ENCODE peak calls at places on chromosomes 16 and 17, in four cellular contexts. H is fibroblast of pulmonary artery, G is cardiac muscle cell, Q is IMR-90. K is an unnamed sample.

GRCh38 chr16:11688520-11688886 is 20.2 kb downstream of the SNN start:
- DNase-seq in G (no peak), H (no peak), Q (no peak), K (no peak)

GRCh38 chr16:22144520-22144919 is 17.8 kb upstream of the SDR42E2 start:
- DNase-seq in H (no peak), Q (no peak), G (no peak), K (no peak)

GRCh38 chr16:85437161-85438052 is 175.7 kb upstream of the GSE1 start:
- DNase-seq in G (peak), H (no peak), Q (no peak), K (no peak)

GRCh38 chr16:3819741-3820724 is 60.5 kb downstream of the CREBBP start:
- DNase-seq in H (peak), Q (peak), G (peak), K (no peak)

GRCh38 chr17:7613769-7614421 is 802 bp downstream of the FXR2 start:
- DNase-seq in G (peak), H (no peak), Q (peak), K (no peak)

GRCh38 chr16:69448470-69449193 is 24.2 kb downstream of the CYB5B start:
- DNase-seq in Q (peak), G (peak), H (peak), K (no peak)

GRCh38 chr17:65564793-65565192 is 3.3 kb upstream of the AXIN2 start:
- DNase-seq in Q (peak), G (peak), H (peak), K (no peak)

GRCh38 chr17:47802341-47803022 is 19.1 kb downstream of the OSBPL7 start:
- DNase-seq in Q (peak), G (peak), H (peak), K (no peak)

GRCh38 chr17:49497147-49498036 is 2.3 kb downstream of the NGFR start:
- DNase-seq in G (no peak), H (no peak), Q (peak), K (peak)

GRCh38 chr17:80890551-80890930 is 101.1 kb upstream of the CHMP6 start:
- DNase-seq in G (no peak), H (no peak), Q (no peak), K (no peak)

GRCh38 chr17:10278218-10278617 is 79.8 kb upstream of the GAS7 start:
- DNase-seq in H (no peak), Q (no peak), G (peak), K (no peak)

GRCh38 chr16:84665843-84666242 is 17.5 kb downstream of the KLHL36 start:
- DNase-seq in Q (no peak), G (no peak), H (no peak), K (no peak)

GRCh38 chr17:68288804-68289203 is 2.1 kb downstream of the SLC16A6 start:
- DNase-seq in Q (no peak), G (no peak), H (no peak), K (no peak)

GRCh38 chr17:63859257-63859656 is 14.2 kb downstream of the CSH2 start:
- DNase-seq in H (no peak), G (no peak), Q (no peak), K (no peak)

GRCh38 chr17:45923511-45924268 is 29.3 kb downstream of the MAPT start:
- DNase-seq in H (peak), G (peak), Q (peak), K (no peak)

GRCh38 chr16:48603647-48604376 is 6.2 kb downstream of the N4BP1 start:
- DNase-seq in H (no peak), G (no peak), Q (no peak), K (no peak)

GRCh38 chr17:10063730-10064221 is 134.6 kb downstream of the GAS7 start:
- DNase-seq in H (no peak), G (peak), Q (peak), K (no peak)

GRCh38 chr16:56609463-56609921 is 1.1 kb downstream of the MT2A start:
- DNase-seq in Q (peak), H (peak), G (peak), K (no peak)

GRCh38 chr17:3979276-3979583 is 15.0 kb upstream of the ATP2A3 start:
- DNase-seq in Q (no peak), H (no peak), G (no peak), K (no peak)

GRCh38 chr17:61015966-61016365 is 338.3 kb downstream of the BCAS3 start:
- DNase-seq in G (no peak), H (no peak), Q (no peak), K (no peak)

GRCh38 chr17:60445144-60445543 is 22.9 kb downstream of the CHCT1 start:
- DNase-seq in H (no peak), Q (peak), G (no peak), K (no peak)

GRCh38 chr17:8421571-8421970 is 14.1 kb upstream of the NDEL1 start:
- DNase-seq in Q (no peak), G (no peak), H (no peak), K (no peak)

GRCh38 chr17:55238931-55239297 is 25.8 kb upstream of the HLF start:
- DNase-seq in H (no peak), G (no peak), Q (no peak), K (no peak)

GRCh38 chr16:12210925-12211869 is 234.7 kb downstream of the SNX29 start:
- DNase-seq in H (no peak), G (no peak), Q (no peak), K (no peak)

GRCh38 chr17:72697602-72698146 is 394.8 kb downstream of the SLC39A11 start:
- DNase-seq in G (no peak), Q (peak), H (no peak), K (no peak)

GRCh38 chr16:67942200-67942509 is 1.8 kb downstream of the LCAT start:
- DNase-seq in H (peak), Q (peak), G (peak), K (peak)

GRCh38 chr17:29588561-29589411 is 662 bp downstream of the GIT1 start:
- DNase-seq in Q (peak), H (peak), G (peak), K (no peak)

GRCh38 chr17:10117581-10118001 is 80.8 kb downstream of the GAS7 start:
- DNase-seq in H (no peak), Q (peak), G (no peak), K (no peak)

GRCh38 chr17:32565401-32565800 is 78.6 kb downstream of the CDK5R1 start:
- DNase-seq in G (no peak), Q (no peak), H (no peak), K (no peak)

GRCh38 chr16:53064179-53064578 is 9.4 kb downstream of the CHD9 start:
- DNase-seq in H (no peak), Q (no peak), G (no peak), K (no peak)

GRCh38 chr16:64589836-64590235 is 532.0 kb downstream of the CDH11 start:
- DNase-seq in Q (peak), G (peak), H (peak), K (no peak)

GRCh38 chr17:82228278-82228841 is 482 bp upstream of the SLC16A3 start:
- DNase-seq in G (peak), H (no peak), Q (no peak), K (no peak)

GRCh38 chr16:52743702-52744101 is 196.8 kb upstream of the TOX3 start:
- DNase-seq in H (no peak), Q (no peak), G (no peak), K (no peak)

GRCh38 chr16:68902376-68903345 is 59.3 kb downstream of the TANGO6 start:
- DNase-seq in H (peak), G (peak), Q (peak), K (peak)

GRCh38 chr16:50549561-50549915 is 1.3 kb downstream of the NKD1 start:
- DNase-seq in Q (no peak), H (no peak), G (no peak), K (no peak)

GRCh38 chr16:50548659-50549560 is 714 bp downstream of the NKD1 start:
- DNase-seq in G (peak), H (peak), Q (no peak), K (no peak)

GRCh38 chr16:50546125-50546524 is 2.1 kb upstream of the NKD1 start:
- DNase-seq in H (no peak), Q (no peak), G (no peak), K (no peak)

GRCh38 chr16:50547944-50548658 is at the start of gene NKD1:
- DNase-seq in G (peak), Q (peak), H (peak), K (peak)

DNA sequence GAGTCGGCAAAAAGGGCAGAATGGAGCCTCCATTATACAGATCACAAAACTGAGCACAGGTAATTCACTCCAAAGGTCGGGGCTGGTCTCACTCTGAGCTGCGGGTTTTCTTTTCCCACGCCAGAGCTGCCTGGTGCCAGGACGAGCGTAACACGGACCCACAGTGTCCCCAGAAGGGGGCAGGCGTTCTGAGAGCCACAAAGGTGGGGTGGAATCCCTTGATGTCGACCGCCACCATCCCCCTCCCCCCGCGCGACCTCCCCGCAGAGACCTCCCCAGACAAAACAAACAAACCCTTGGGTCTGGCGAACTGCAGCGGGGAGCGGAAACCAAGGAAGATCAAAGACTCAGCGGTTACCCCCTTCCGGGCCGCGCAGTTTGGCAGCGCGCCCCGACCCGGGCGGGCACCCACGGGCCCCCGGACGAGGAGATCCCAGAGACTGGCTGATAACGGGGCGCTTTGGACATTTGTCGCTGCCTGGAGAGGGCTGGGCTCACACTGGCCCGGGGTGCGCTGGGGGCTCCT is 793 bp upstream of the NKD1 start:
- DNase-seq in Q (no peak), G (peak), H (no peak), K (peak)
- TF ChIP-seq CTCF in Q (no peak), G (peak), H (no peak), K (peak)

GRCh38 chr16:81752225-81752875 is 26.7 kb upstream of the PLCG2 start:
- DNase-seq in G (peak), H (no peak), Q (no peak), K (no peak)
- TF ChIP-seq CTCF in G (no peak), H (no peak), Q (no peak), K (no peak)

GRCh38 chr17:78838574-78839005 is 2.0 kb downstream of the USP36 start:
- DNase-seq in H (no peak), G (no peak), Q (no peak), K (no peak)

GRCh38 chr17:78834571-78834970 is 6.0 kb downstream of the USP36 start:
- DNase-seq in H (no peak), Q (no peak), G (no peak), K (no peak)

GRCh38 chr17:78839173-78839761 is 1.3 kb downstream of the USP36 start:
- DNase-seq in Q (peak), G (no peak), H (no peak), K (no peak)

GRCh38 chr17:78839762-78840529 is 668 bp downstream of the USP36 start:
- DNase-seq in H (peak), G (peak), Q (peak), K (peak)

DNA sequence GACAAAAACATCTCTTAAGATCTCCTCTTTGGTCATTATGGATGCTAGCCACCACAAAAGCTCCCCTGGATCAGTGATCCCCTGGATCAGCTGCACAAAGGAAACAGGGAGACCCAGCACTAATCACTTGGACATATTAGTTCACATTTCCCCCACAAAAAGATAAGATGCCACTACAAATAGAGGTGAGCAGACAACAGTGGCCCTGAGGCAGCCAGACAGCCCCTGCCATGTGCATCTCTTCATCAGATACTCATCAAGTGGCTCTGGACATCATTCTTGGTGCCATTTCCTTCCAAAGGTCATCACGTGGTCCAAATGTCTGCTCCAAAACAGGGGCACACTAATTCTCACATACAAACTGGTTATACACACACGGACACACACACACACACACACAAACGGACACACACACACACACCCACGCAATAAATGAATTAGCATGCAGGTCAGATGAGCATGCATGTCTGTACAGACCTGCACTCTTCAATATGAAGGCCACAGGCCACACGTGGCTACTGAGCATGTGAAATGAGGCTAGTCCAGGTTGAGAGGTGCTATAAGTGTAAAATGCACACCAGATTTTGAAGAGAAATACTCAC is 4.1 kb downstream of the USP36 start:
- DNase-seq in Q (no peak), G (no peak), H (no peak), K (no peak)
- TF ChIP-seq CTCF in Q (no peak), G (no peak), H (no peak), K (no peak)

DNA sequence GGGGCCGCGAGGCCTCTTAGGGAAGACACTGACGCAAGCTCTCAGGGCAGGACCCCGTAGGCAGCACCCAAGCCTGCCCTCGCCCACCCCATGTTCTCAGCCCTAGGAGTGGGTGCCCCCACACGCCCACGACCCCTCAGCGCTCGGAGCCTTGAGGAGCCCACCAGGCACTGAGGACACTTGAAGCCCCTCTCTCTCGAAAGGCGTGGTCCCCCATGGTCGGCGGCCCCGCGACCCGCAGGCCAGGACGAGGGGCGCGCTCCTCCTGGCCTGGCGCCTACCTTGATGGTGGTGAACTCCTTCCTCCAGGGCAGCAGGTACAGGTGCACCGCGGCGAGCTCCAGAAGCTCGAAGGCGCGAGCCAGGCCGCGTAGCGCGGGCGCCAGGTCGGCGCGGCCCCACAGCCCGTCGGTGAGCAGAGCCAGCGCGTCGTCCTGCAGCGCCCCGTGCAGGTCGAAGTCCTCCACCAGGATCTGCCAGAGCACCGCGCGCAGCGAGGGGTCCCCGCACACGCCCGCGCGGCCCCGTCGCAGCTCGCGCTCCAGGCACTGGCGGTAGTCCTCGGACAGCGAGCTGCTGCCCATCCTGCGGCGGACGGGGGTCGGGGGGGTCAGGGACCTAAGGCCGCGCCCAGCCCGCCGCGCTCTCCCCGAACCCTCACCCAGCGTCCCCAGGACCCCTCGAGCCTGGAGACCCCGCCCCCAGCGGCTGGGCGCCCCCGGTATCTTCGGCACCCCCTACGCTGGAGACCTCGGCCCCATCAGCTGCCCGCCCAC is 668 bp downstream of the SPATA2L start:
- DNase-seq in Q (peak), G (peak), H (peak), K (no peak)
- TF ChIP-seq CTCF in Q (peak), G (peak), H (no peak), K (peak)

GRCh38 chr17:41689497-41690299 is 1.0 kb downstream of the EIF1 start:
- DNase-seq in Q (peak), H (peak), G (peak), K (no peak)
- TF ChIP-seq CTCF in Q (peak), H (peak), G (peak), K (peak)

DNA sequence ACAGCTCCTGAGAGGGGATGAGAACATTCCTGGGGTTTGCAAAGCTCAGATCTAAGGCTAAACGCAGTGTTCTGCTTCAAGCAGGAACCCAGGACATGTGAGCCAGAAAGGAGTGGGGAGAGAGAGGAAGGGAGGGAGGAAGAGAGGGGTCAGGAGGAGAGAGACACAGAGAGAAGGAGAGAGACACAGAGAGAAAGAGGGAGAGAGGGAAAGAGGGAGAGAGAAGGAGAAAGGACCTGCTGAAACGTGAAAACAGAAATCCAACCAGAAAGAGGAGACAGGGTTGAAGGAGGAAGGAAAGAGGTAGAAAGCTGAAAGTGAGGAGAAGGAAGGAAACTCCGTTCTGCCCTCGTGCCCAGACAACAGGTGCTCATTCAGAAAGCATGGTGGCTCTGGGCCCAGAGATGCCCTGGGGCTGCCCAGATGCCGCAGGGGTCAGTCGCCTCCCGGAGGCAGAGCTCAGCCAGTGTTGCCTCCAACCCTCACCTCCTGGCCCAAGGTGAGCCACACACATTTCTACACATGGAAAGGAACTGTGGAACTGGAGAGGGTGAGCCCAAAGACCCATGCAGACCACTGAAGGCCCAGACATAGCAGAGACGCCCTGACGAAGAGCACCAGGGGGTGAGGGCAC is 49.0 kb upstream of the ENPP7 start:
- DNase-seq in Q (no peak), H (no peak), G (no peak), K (no peak)
- TF ChIP-seq CTCF in Q (no peak), H (no peak), G (no peak), K (no peak)

GRCh38 chr16:58678716-58679115 is 5.9 kb downstream of the SLC38A7 start:
- DNase-seq in H (peak), G (peak), Q (no peak), K (no peak)
- TF ChIP-seq CTCF in H (no peak), G (peak), Q (no peak), K (no peak)